ENCODE peak calls at places on chromosomes 16 and 17, in six cellular contexts. One of them, this sample, is unnamed.

GRCh38 chr17:76262732-76263344 is 2.3 kb upstream of the UBALD2 start:
- DNase-seq in NCI-H69: peak
- DNase-seq in stimulated activated CD4-positive, alpha-beta T cell treated with anti-CD3 and anti-CD28 coated beads, Interleukin-1b, Interleukin-23, amount 100 ng/mL, for 24 hours: no peak
- DNase-seq in left lung: peak
- DNase-seq in T-cell: no peak
- DNase-seq in NCI-H1105 treated with DMSO at 0.1 percent for 48 hours: no peak
- DNase-seq in this sample: no peak

GRCh38 chr16:30346286-30346685 is 8.8 kb downstream of the CD2BP2 start:
- DNase-seq in NCI-H69: no peak
- DNase-seq in stimulated activated CD4-positive, alpha-beta T cell treated with anti-CD3 and anti-CD28 coated beads, Interleukin-1b, Interleukin-23, amount 100 ng/mL, for 24 hours: no peak
- DNase-seq in left lung: no peak
- DNase-seq in T-cell: no peak
- DNase-seq in NCI-H1105 treated with DMSO at 0.1 percent for 48 hours: no peak
- DNase-seq in this sample: no peak

GRCh38 chr16:87127061-87127765 is 190.0 kb downstream of the C16orf95 start:
- DNase-seq in NCI-H69: no peak
- DNase-seq in stimulated activated CD4-positive, alpha-beta T cell treated with anti-CD3 and anti-CD28 coated beads, Interleukin-1b, Interleukin-23, amount 100 ng/mL, for 24 hours: no peak
- DNase-seq in left lung: no peak
- DNase-seq in T-cell: no peak
- DNase-seq in NCI-H1105 treated with DMSO at 0.1 percent for 48 hours: no peak
- DNase-seq in this sample: no peak

GRCh38 chr16:54932737-54933254 is 2.1 kb downstream of the IRX5 start:
- DNase-seq in NCI-H69: no peak
- DNase-seq in stimulated activated CD4-positive, alpha-beta T cell treated with anti-CD3 and anti-CD28 coated beads, Interleukin-1b, Interleukin-23, amount 100 ng/mL, for 24 hours: no peak
- DNase-seq in left lung: no peak
- DNase-seq in T-cell: no peak
- DNase-seq in NCI-H1105 treated with DMSO at 0.1 percent for 48 hours: no peak
- DNase-seq in this sample: peak

GRCh38 chr16:67449328-67449727 is 18.4 kb downstream of the HSD11B2 start:
- DNase-seq in NCI-H69: no peak
- DNase-seq in stimulated activated CD4-positive, alpha-beta T cell treated with anti-CD3 and anti-CD28 coated beads, Interleukin-1b, Interleukin-23, amount 100 ng/mL, for 24 hours: no peak
- DNase-seq in left lung: no peak
- DNase-seq in T-cell: no peak
- DNase-seq in NCI-H1105 treated with DMSO at 0.1 percent for 48 hours: no peak
- DNase-seq in this sample: no peak

GRCh38 chr17:51147641-51148040 is 5.7 kb upstream of the NME1 start:
- DNase-seq in NCI-H69: no peak
- DNase-seq in stimulated activated CD4-positive, alpha-beta T cell treated with anti-CD3 and anti-CD28 coated beads, Interleukin-1b, Interleukin-23, amount 100 ng/mL, for 24 hours: no peak
- DNase-seq in left lung: no peak
- DNase-seq in T-cell: no peak
- DNase-seq in NCI-H1105 treated with DMSO at 0.1 percent for 48 hours: no peak
- DNase-seq in this sample: no peak

GRCh38 chr17:888998-889401 is 90.6 kb downstream of the NXN start:
- DNase-seq in NCI-H69: no peak
- DNase-seq in stimulated activated CD4-positive, alpha-beta T cell treated with anti-CD3 and anti-CD28 coated beads, Interleukin-1b, Interleukin-23, amount 100 ng/mL, for 24 hours: no peak
- DNase-seq in left lung: no peak
- DNase-seq in T-cell: peak
- DNase-seq in NCI-H1105 treated with DMSO at 0.1 percent for 48 hours: no peak
- DNase-seq in this sample: peak

GRCh38 chr16:4246777-4247476 is 5.0 kb upstream of the SRL start:
- DNase-seq in NCI-H69: no peak
- DNase-seq in stimulated activated CD4-positive, alpha-beta T cell treated with anti-CD3 and anti-CD28 coated beads, Interleukin-1b, Interleukin-23, amount 100 ng/mL, for 24 hours: no peak
- DNase-seq in left lung: no peak
- DNase-seq in T-cell: no peak
- DNase-seq in NCI-H1105 treated with DMSO at 0.1 percent for 48 hours: no peak
- DNase-seq in this sample: no peak

GRCh38 chr17:50903604-50904521 is 37.7 kb upstream of the TOB1 start:
- DNase-seq in NCI-H69: peak
- DNase-seq in stimulated activated CD4-positive, alpha-beta T cell treated with anti-CD3 and anti-CD28 coated beads, Interleukin-1b, Interleukin-23, amount 100 ng/mL, for 24 hours: no peak
- DNase-seq in left lung: no peak
- DNase-seq in T-cell: no peak
- DNase-seq in NCI-H1105 treated with DMSO at 0.1 percent for 48 hours: no peak
- DNase-seq in this sample: no peak

GRCh38 chr16:56428087-56428486 is 2.7 kb upstream of the AMFR start:
- DNase-seq in NCI-H69: no peak
- DNase-seq in stimulated activated CD4-positive, alpha-beta T cell treated with anti-CD3 and anti-CD28 coated beads, Interleukin-1b, Interleukin-23, amount 100 ng/mL, for 24 hours: no peak
- DNase-seq in left lung: no peak
- DNase-seq in T-cell: no peak
- DNase-seq in NCI-H1105 treated with DMSO at 0.1 percent for 48 hours: no peak
- DNase-seq in this sample: no peak

GRCh38 chr16:80614908-80615696 is 74.3 kb downstream of the DYNLRB2 start:
- DNase-seq in NCI-H69: no peak
- DNase-seq in stimulated activated CD4-positive, alpha-beta T cell treated with anti-CD3 and anti-CD28 coated beads, Interleukin-1b, Interleukin-23, amount 100 ng/mL, for 24 hours: no peak
- DNase-seq in left lung: no peak
- DNase-seq in T-cell: no peak
- DNase-seq in NCI-H1105 treated with DMSO at 0.1 percent for 48 hours: no peak
- DNase-seq in this sample: no peak

GRCh38 chr17:35898283-35899070 is 18.3 kb upstream of the CCL5 start:
- DNase-seq in NCI-H69: peak
- DNase-seq in stimulated activated CD4-positive, alpha-beta T cell treated with anti-CD3 and anti-CD28 coated beads, Interleukin-1b, Interleukin-23, amount 100 ng/mL, for 24 hours: no peak
- DNase-seq in left lung: no peak
- DNase-seq in T-cell: no peak
- DNase-seq in NCI-H1105 treated with DMSO at 0.1 percent for 48 hours: peak
- DNase-seq in this sample: no peak

GRCh38 chr16:84648595-84649510 is 542 bp downstream of the KLHL36 start:
- DNase-seq in NCI-H69: peak
- DNase-seq in stimulated activated CD4-positive, alpha-beta T cell treated with anti-CD3 and anti-CD28 coated beads, Interleukin-1b, Interleukin-23, amount 100 ng/mL, for 24 hours: peak
- DNase-seq in left lung: peak
- DNase-seq in T-cell: peak
- DNase-seq in NCI-H1105 treated with DMSO at 0.1 percent for 48 hours: no peak
- DNase-seq in this sample: peak

GRCh38 chr17:65156835-65157565 is 19.8 kb downstream of the RGS9 start:
- DNase-seq in NCI-H69: no peak
- DNase-seq in stimulated activated CD4-positive, alpha-beta T cell treated with anti-CD3 and anti-CD28 coated beads, Interleukin-1b, Interleukin-23, amount 100 ng/mL, for 24 hours: no peak
- DNase-seq in left lung: no peak
- DNase-seq in T-cell: no peak
- DNase-seq in NCI-H1105 treated with DMSO at 0.1 percent for 48 hours: no peak
- DNase-seq in this sample: no peak

GRCh38 chr17:65892912-65893377 is 299.0 kb downstream of the CEP112 start:
- DNase-seq in NCI-H69: no peak
- DNase-seq in stimulated activated CD4-positive, alpha-beta T cell treated with anti-CD3 and anti-CD28 coated beads, Interleukin-1b, Interleukin-23, amount 100 ng/mL, for 24 hours: no peak
- DNase-seq in left lung: no peak
- DNase-seq in T-cell: no peak
- DNase-seq in NCI-H1105 treated with DMSO at 0.1 percent for 48 hours: no peak
- DNase-seq in this sample: no peak

GRCh38 chr16:66524601-66525164 is 25.2 kb downstream of the TK2 start:
- DNase-seq in NCI-H69: no peak
- DNase-seq in stimulated activated CD4-positive, alpha-beta T cell treated with anti-CD3 and anti-CD28 coated beads, Interleukin-1b, Interleukin-23, amount 100 ng/mL, for 24 hours: no peak
- DNase-seq in left lung: peak
- DNase-seq in T-cell: no peak
- DNase-seq in NCI-H1105 treated with DMSO at 0.1 percent for 48 hours: no peak
- DNase-seq in this sample: no peak

GRCh38 chr17:4161560-4162221 is 18.7 kb downstream of the CYB5D2 start:
- DNase-seq in NCI-H69: peak
- DNase-seq in stimulated activated CD4-positive, alpha-beta T cell treated with anti-CD3 and anti-CD28 coated beads, Interleukin-1b, Interleukin-23, amount 100 ng/mL, for 24 hours: no peak
- DNase-seq in left lung: no peak
- DNase-seq in T-cell: no peak
- DNase-seq in NCI-H1105 treated with DMSO at 0.1 percent for 48 hours: no peak
- DNase-seq in this sample: peak

GRCh38 chr17:66892286-66892685 is 57.4 kb downstream of the CACNG5 start:
- DNase-seq in NCI-H69: no peak
- DNase-seq in stimulated activated CD4-positive, alpha-beta T cell treated with anti-CD3 and anti-CD28 coated beads, Interleukin-1b, Interleukin-23, amount 100 ng/mL, for 24 hours: no peak
- DNase-seq in left lung: no peak
- DNase-seq in T-cell: no peak
- DNase-seq in NCI-H1105 treated with DMSO at 0.1 percent for 48 hours: no peak
- DNase-seq in this sample: no peak

GRCh38 chr17:45144199-45145034 is 3.9 kb upstream of the HEXIM1 start:
- DNase-seq in NCI-H69: peak
- DNase-seq in stimulated activated CD4-positive, alpha-beta T cell treated with anti-CD3 and anti-CD28 coated beads, Interleukin-1b, Interleukin-23, amount 100 ng/mL, for 24 hours: no peak
- DNase-seq in left lung: no peak
- DNase-seq in T-cell: no peak
- DNase-seq in NCI-H1105 treated with DMSO at 0.1 percent for 48 hours: no peak
- DNase-seq in this sample: no peak

This sample was measured in NCI-H82.